ENCODE peak calls at places on chromosomes 3 and 15, in four cellular contexts. E is HepG2, F is NT2/D1, L is GM12878. U is an unnamed sample.

GRCh38 chr3:52210550-52211046 is 12.6 kb downstream of the ALAS1 start:
- DNase-seq in E (peak), L (no peak), F (no peak), U (no peak)

GRCh38 chr15:45399381-45400212 is 21.3 kb upstream of the GATM start:
- DNase-seq in F (no peak), E (peak), L (no peak), U (no peak)

GRCh38 chr15:69081310-69082004 is 67.0 kb downstream of the NOX5 start:
- DNase-seq in E (no peak), L (no peak), F (no peak), U (no peak)

GRCh38 chr15:98649621-98649995 is 1.3 kb downstream of the IGF1R start:
- DNase-seq in L (no peak), E (no peak), F (no peak), U (no peak)

GRCh38 chr3:159829056-159829995 is 159.3 kb upstream of the IL12A start:
- DNase-seq in E (peak), F (no peak), L (no peak), U (no peak)

GRCh38 chr3:105513042-105513441 is 146.3 kb downstream of the ALCAM start:
- DNase-seq in E (no peak), L (no peak), F (no peak), U (no peak)

GRCh38 chr3:30770387-30770786 is 124.1 kb downstream of the GADL1 start:
- DNase-seq in L (no peak), E (peak), F (no peak), U (no peak)

GRCh38 chr3:69850849-69851248 is 111.6 kb downstream of the MITF start:
- DNase-seq in L (no peak), F (no peak), E (no peak), U (no peak)

GRCh38 chr3:44198265-44198956 is 43.3 kb upstream of the TOPAZ1 start:
- DNase-seq in E (peak), L (peak), F (peak), U (peak)

GRCh38 chr15:70557506-70558258 is 205.7 kb downstream of the UACA start:
- DNase-seq in L (no peak), F (no peak), E (no peak), U (no peak)

GRCh38 chr3:155386306-155386705 is 92.8 kb upstream of the STRIT1 start:
- DNase-seq in E (no peak), L (no peak), F (no peak), U (no peak)

GRCh38 chr3:11803977-11804903 is 42.4 kb downstream of the TAMM41 start:
- DNase-seq in L (no peak), E (peak), F (peak), U (no peak)

GRCh38 chr3:136251511-136251910 is 1.4 kb downstream of the PCCB start:
- DNase-seq in E (no peak), L (no peak), F (no peak), U (no peak)

GRCh38 chr3:136249593-136250225 is 431 bp upstream of the PCCB start:
- DNase-seq in L (no peak), F (no peak), E (no peak), U (no peak)

GRCh38 chr3:136249091-136249490 is 1.0 kb upstream of the PCCB start:
- DNase-seq in F (no peak), E (peak), L (no peak), U (no peak)

GRCh38 chr3:136250226-136250861 is at the start of gene PCCB:
- DNase-seq in E (peak), L (peak), F (peak), U (peak)

DNA sequence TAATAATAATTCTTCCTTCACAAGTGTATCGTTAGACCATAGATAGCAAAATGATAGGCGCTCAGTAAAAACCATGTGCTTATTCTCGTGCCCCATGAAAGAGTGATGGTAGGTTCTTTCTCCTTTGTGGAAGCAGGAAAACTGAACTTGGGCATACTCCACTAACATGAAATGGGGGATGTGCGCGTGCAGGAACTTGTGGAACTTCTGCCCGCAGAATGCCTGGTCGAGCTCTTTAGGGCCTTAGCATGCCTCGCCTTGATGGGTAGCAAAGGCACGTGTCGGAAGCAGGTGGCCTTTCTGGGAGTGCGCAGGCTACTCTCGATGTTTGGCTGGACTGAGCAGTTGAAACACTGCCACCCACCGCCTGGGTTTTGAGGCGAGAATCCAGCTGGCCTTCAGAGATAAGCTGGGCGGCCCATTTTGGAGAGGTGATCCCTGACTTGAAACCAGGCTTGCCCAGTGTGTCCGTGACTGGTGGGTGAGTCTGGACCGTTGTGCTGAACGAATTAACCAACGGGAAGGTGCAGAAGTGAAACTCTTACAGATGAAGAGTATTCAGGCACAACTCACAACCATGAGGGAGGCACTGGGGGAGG is 821 bp downstream of the PCCB start:
- DNase-seq in F (no peak), L (peak), E (peak), U (peak)
- TF ChIP-seq SUZ12 in F (no peak), L (no peak), E (no peak), U (no peak)

GRCh38 chr3:8001712-8002111 is 499.9 kb upstream of the LMCD1 start:
- DNase-seq in F (no peak), L (no peak), E (no peak), U (no peak)
- TF ChIP-seq YY1 in F (no peak), L (no peak), E (no peak), U (no peak)

GRCh38 chr3:146493761-146494160 is 24.4 kb upstream of the PLSCR2 start:
- DNase-seq in L (no peak), E (no peak), F (no peak), U (no peak)

GRCh38 chr3:146491303-146491702 is 21.9 kb upstream of the PLSCR2 start:
- DNase-seq in F (no peak), L (no peak), E (no peak), U (no peak)

GRCh38 chr3:146496726-146497125 is 27.4 kb upstream of the PLSCR2 start:
- DNase-seq in F (no peak), L (no peak), E (no peak), U (no peak)

GRCh38 chr3:146496246-146496645 is 26.9 kb upstream of the PLSCR2 start:
- DNase-seq in L (no peak), E (no peak), F (no peak), U (no peak)

DNA sequence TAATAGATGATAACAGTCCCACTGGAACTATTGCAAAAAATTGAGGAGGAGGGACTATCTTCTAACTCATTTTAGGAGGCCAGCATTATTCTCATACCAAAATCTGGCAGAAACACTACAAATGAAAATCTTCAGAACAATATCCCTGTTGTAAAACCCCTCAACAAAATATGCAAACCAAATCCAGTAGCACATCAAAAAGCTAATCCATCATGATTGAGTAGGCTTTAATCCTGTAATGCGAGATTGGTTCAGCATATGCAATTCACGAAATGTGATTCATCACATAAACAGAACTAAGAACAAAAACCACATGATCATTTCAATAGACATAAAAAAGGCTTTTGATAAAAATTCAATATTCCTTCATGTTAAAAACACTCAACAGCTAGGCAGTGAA is 23.9 kb upstream of the PLSCR2 start:
- DNase-seq in L (no peak), F (no peak), E (no peak), U (no peak)
- TF ChIP-seq SUZ12 in L (no peak), F (no peak), E (no peak), U (no peak)

GRCh38 chr3:16468114-16469098 is 45.1 kb downstream of the RFTN1 start:
- DNase-seq in E (no peak), L (no peak), F (no peak), U (no peak)
- TF ChIP-seq YY1 in E (no peak), L (no peak), F (no peak), U (no peak)

DNA sequence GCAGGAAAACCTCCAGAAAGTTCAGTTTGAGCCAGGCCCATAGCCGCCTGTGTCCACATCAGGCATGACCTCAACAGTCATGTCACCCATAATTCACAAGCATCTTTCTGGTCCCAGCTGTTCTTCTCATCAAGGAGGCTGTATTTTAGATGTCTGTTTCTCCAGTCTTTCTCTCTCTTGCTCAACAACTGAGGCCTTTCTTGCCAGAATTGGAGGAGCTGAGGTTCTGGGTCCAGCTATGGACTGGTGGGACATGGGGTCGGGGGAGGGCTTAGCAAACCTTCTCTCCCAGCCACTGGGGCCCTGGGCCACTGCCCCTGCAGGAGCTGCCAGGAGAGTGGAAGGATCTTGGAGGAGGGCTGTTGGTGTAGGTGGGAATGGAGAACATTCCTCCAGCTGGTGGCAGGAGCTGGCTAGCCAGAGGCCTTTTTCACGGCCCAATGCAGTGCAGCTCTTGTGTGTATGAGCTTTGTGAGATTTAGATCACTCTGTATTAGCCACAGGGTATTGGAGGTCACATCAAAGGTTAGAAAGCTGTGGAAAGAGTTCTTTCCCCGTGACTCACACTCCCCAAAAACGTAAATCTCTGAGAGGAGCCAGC is 23.5 kb downstream of the MAGEF1 start:
- DNase-seq in L (no peak), E (no peak), F (no peak), U (no peak)
- TF ChIP-seq SUZ12 in L (no peak), E (no peak), F (no peak), U (no peak)

GRCh38 chr3:58049143-58049785 is 41.0 kb downstream of the FLNB start:
- DNase-seq in E (peak), F (peak), L (no peak), U (peak)

GRCh38 chr3:58055309-58055708 is 47.1 kb downstream of the FLNB start:
- DNase-seq in L (no peak), F (no peak), E (no peak), U (no peak)

GRCh38 chr3:58054652-58055051 is 46.4 kb downstream of the FLNB start:
- DNase-seq in E (no peak), F (no peak), L (no peak), U (no peak)

GRCh38 chr3:58051196-58051595 is 43.0 kb downstream of the FLNB start:
- DNase-seq in E (no peak), F (no peak), L (no peak), U (no peak)

DNA sequence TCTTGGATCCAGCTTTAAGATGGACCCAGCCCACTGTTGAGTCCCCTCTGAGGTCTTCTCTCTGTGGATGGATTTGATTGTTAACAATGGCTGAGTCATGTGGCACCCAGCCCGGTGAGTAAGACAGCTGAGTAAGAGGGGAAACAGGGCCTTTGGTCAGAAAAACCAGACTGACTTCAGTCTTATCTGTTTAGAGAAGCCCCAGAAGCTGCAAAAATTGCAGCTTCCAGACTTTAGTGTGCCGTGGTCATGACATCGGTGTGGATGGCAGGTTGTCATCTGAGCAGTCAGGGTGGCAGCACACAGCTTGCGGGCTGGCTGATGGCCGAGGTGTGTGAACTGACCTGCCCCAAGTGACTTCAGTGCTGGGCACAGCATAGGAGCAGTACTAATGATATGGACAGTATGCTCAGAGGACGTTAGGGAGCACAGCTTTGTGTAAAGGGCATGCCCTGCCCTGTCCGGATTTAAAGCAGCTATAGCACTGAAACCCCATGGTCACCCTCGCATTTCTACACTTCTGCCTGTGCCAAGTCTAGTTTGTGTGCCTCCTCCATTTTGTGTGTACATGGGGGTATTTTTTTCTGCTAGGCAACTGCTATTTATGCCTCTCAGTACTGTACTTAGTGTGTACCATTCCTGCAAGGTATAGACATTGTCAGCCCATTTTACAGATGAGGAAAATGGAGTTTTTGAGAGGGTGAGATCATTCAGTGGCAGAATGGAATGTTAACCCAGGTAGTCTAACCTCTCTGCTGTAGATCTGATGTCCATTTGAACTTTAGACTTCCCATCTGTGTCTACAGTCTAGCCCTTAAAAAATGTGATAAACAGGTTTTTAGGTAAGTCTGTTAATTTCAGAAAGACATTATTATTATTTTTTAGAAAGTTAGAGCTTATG is 44.4 kb downstream of the FLNB start:
- DNase-seq in L (no peak), E (peak), F (no peak), U (no peak)
- TF ChIP-seq YY1 in L (peak), E (no peak), F (no peak), U (no peak)

GRCh38 chr3:123370819-123371218 is 78.1 kb downstream of the ADCY5 start:
- DNase-seq in L (no peak), F (no peak), E (no peak), U (no peak)
- TF ChIP-seq SUZ12 in L (no peak), F (no peak), E (no peak), U (no peak)

U was measured in H1.